ENCODE peak calls at places on chromosomes 1 and 21, in nine cellular contexts. L is activated CD4-positive, alpha-beta T cell treated with anti-CD3 and anti-CD28 coated beads, Interleukin-2, amount 10 ng/mL, durations not matched to agents 7 days and 5 days; B is foreskin keratinocyte; J is HTR-8/SVneo; Z is activated T-cell treated with anti-CD3 and anti-CD28 coated beads for 1 hour; I is GM12865; N is BJ; E is lower leg skin; O is fibroblast of lung. K is an unnamed sample.

GRCh38 chr21:45126085-45126687 is 51.8 kb downstream of the ADARB1 start:
- DNase-seq in J (no peak), B (no peak), O (no peak), Z (no peak), N (no peak), I (no peak), E (no peak), L (no peak), K (no peak)

GRCh38 chr1:84434756-84435142 is 36.5 kb downstream of the DNASE2B start:
- DNase-seq in E (no peak), L (no peak), N (no peak), O (no peak), B (no peak), I (no peak), Z (no peak), J (no peak), K (no peak)

GRCh38 chr1:108200627-108201106 is 524 bp upstream of the SLC25A24 start:
- DNase-seq in E (peak; percentile 49), Z (peak; percentile 21), I (peak; percentile 63), L (peak; percentile 56), J (peak; percentile 41), N (no peak), O (peak; percentile 75), B (peak; percentile 80), K (peak; percentile 64)

GRCh38 chr1:112876315-112876714 is 79.7 kb downstream of the SLC16A1 start:
- DNase-seq in E (no peak), Z (no peak), N (no peak), I (no peak), J (no peak), L (no peak), B (no peak), O (no peak), K (no peak)

GRCh38 chr21:17454315-17455027 is 58.4 kb upstream of the CXADR start:
- DNase-seq in E (peak; percentile 63), O (peak; percentile 88), J (peak; percentile 54), L (peak; percentile 7), N (peak; percentile 47), B (peak; percentile 93), Z (peak; percentile 2), I (peak; percentile 68), K (peak; percentile 62)

GRCh38 chr21:21051109-21052055 is 53.2 kb downstream of the NCAM2 start:
- DNase-seq in I (no peak), N (no peak), L (no peak), J (no peak), Z (no peak), E (no peak), B (no peak), O (no peak), K (no peak)

GRCh38 chr1:109886827-109887226 is 23.8 kb upstream of the CSF1 start:
- DNase-seq in J (no peak), B (no peak), E (no peak), Z (no peak), O (no peak), I (peak; percentile 25), N (no peak), L (no peak), K (no peak)

GRCh38 chr1:154329551-154330131 is 4.3 kb downstream of the ATP8B2 start:
- DNase-seq in J (no peak), O (no peak), L (peak; percentile 32), E (no peak), N (no peak), B (no peak), I (no peak), Z (no peak), K (peak; percentile 45)

K was measured in activated CD4-positive, alpha-beta memory T cell treated with anti-CD3 and anti-CD28 coated beads for 36 hours.